ENCODE peak calls at places on chromosomes 13 and 19, in four cellular contexts. O, B, T and P are unnamed samples.

GRCh38 chr19:47414469-47414868 is 4.9 kb downstream of the MEIS3 start:
- DNase-seq in T (no peak), B (peak), O (no peak), P (no peak)

GRCh38 chr19:35459414-35460082 is 11.5 kb downstream of the FFAR2 start:
- DNase-seq in O (no peak), B (no peak), T (no peak), P (no peak)

GRCh38 chr19:41386442-41386841 is 10.1 kb downstream of the TMEM91 start:
- DNase-seq in T (no peak), O (no peak), B (no peak), P (no peak)

GRCh38 chr13:94210826-94211225 is 268.7 kb downstream of the DCT start:
- DNase-seq in T (no peak), B (peak), O (no peak), P (no peak)

GRCh38 chr13:21528616-21529015 is 69.5 kb upstream of the ZDHHC20 start:
- DNase-seq in O (peak), B (no peak), T (no peak), P (peak)

GRCh38 chr19:10874019-10874418 is 2.7 kb downstream of the CARM1 start:
- DNase-seq in B (no peak), O (no peak), T (no peak), P (no peak)

GRCh38 chr13:105177265-105177900 is 1358.1 kb downstream of the EFNB2 start:
- DNase-seq in T (no peak), O (no peak), B (peak), P (no peak)

GRCh38 chr19:13920940-13921744 is 15.1 kb downstream of the CC2D1A start:
- DNase-seq in T (no peak), O (peak), B (peak), P (no peak)

GRCh38 chr13:33636955-33637670 is 180.8 kb upstream of the RFC3 start:
- DNase-seq in T (no peak), B (no peak), O (peak), P (no peak)

GRCh38 chr13:77316430-77316829 is 10.5 kb downstream of the MYCBP2 start:
- DNase-seq in B (no peak), O (no peak), T (no peak), P (no peak)

GRCh38 chr19:48646912-48647216 is 877 bp upstream of the CA11 start:
- DNase-seq in B (no peak), T (no peak), O (no peak), P (no peak)

GRCh38 chr19:18387395-18387794 is 1.4 kb downstream of the GDF15 start:
- DNase-seq in B (no peak), T (no peak), O (no peak), P (no peak)